ENCODE peak calls at places on chromosome 4, in four cellular contexts. I, B, U and S are unnamed samples.

GRCh38 chr4:92210906-92211305 is 92.9 kb upstream of the GRID2 start:
- DNase-seq in I (no peak), U (no peak), B (no peak), S (no peak)

GRCh38 chr4:100977746-100978397 is 369.5 kb downstream of the PPP3CA start:
- DNase-seq in U (no peak), B (no peak), I (no peak), S (no peak)

GRCh38 chr4:174697164-174697563 is 131.9 kb downstream of the GLRA3 start:
- DNase-seq in B (no peak), U (no peak), I (no peak), S (no peak)

GRCh38 chr4:74608151-74608949 is 163.4 kb downstream of the AREG start:
- DNase-seq in I (no peak), U (no peak), B (no peak), S (no peak)

GRCh38 chr4:7985891-7986441 is 46.3 kb upstream of the AFAP1 start:
- DNase-seq in I (no peak), U (no peak), B (peak; percentile 63), S (no peak)

GRCh38 chr4:36609631-36610030 is 328.2 kb downstream of the DTHD1 start:
- DNase-seq in I (no peak), B (no peak), U (no peak), S (no peak)

GRCh38 chr4:151955721-151956340 is 195.0 kb upstream of the GATB start:
- DNase-seq in I (no peak), B (no peak), U (no peak), S (no peak)

GRCh38 chr4:20353646-20354045 is 101.9 kb downstream of the SLIT2 start:
- DNase-seq in B (no peak), U (no peak), I (no peak), S (no peak)

GRCh38 chr4:33340168-33340567 is 2620.0 kb downstream of the PCDH7 start:
- DNase-seq in U (no peak), I (no peak), B (no peak), S (no peak)

GRCh38 chr4:158155656-158156356 is 17.0 kb downstream of the GASK1B start:
- DNase-seq in B (no peak), U (no peak), I (no peak), S (no peak)

GRCh38 chr4:102344520-102344954 is 745 bp downstream of the SLC39A8 start:
- DNase-seq in B (peak; percentile 94), U (no peak), I (peak; percentile 75), S (peak; percentile 51)

GRCh38 chr4:89538171-89538570 is 230.6 kb upstream of the GPRIN3 start:
- DNase-seq in U (no peak), I (no peak), B (no peak), S (no peak)

GRCh38 chr4:98601719-98602118 is 56.7 kb downstream of the TSPAN5 start:
- DNase-seq in U (no peak), B (no peak), I (no peak), S (no peak)

GRCh38 chr4:41158756-41159155 is 55.6 kb downstream of the APBB2 start:
- DNase-seq in U (no peak), B (no peak), I (no peak), S (no peak)

GRCh38 chr4:8641256-8641655 is 48.7 kb downstream of the CPZ start:
- DNase-seq in I (peak; percentile 44), B (peak; percentile 73), U (no peak), S (no peak)

GRCh38 chr4:137203601-137204000 is 328.7 kb downstream of the PCDH18 start:
- DNase-seq in I (no peak), U (no peak), B (no peak), S (no peak)

GRCh38 chr4:99402765-99403164 is 32.4 kb downstream of the ADH7 start:
- DNase-seq in B (no peak), I (no peak), U (no peak), S (no peak)

GRCh38 chr4:105836537-105836936 is 58.7 kb upstream of the NPNT start:
- DNase-seq in B (peak; percentile 33), U (no peak), I (no peak), S (no peak)

GRCh38 chr4:128350449-128351045 is 62.9 kb upstream of the PGRMC2 start:
- DNase-seq in I (no peak), B (peak; percentile 16), U (no peak), S (no peak)

GRCh38 chr4:21304061-21304541 is 603.8 kb downstream of the PACRGL start:
- DNase-seq in B (peak; percentile 77), U (peak; percentile 13), I (no peak), S (no peak)

GRCh38 chr4:52107745-52108144 is 56.6 kb downstream of the SPATA18 start:
- DNase-seq in U (no peak), I (no peak), B (no peak), S (no peak)

GRCh38 chr4:180217070-180217469 is 2026.1 kb upstream of the TENM3 start:
- DNase-seq in B (no peak), U (no peak), I (no peak), S (no peak)

GRCh38 chr4:82638479-82638878 is 76.7 kb upstream of the TMEM150C start:
- DNase-seq in U (no peak), I (no peak), B (no peak), S (no peak)

GRCh38 chr4:82293304-82293703 is 80.5 kb downstream of the HNRNPD start:
- DNase-seq in I (no peak), B (no peak), U (no peak), S (no peak)

GRCh38 chr4:102575369-102576129 is 74.4 kb downstream of the NFKB1 start:
- DNase-seq in B (no peak), I (no peak), U (no peak), S (no peak)

GRCh38 chr4:43680416-43680815 is 768.2 kb downstream of the KCTD8 start:
- DNase-seq in I (no peak), U (no peak), B (no peak), S (no peak)

GRCh38 chr4:80270321-80270720 is 3.9 kb downstream of the FGF5 start:
- DNase-seq in I (no peak), U (no peak), B (no peak), S (no peak)

GRCh38 chr4:185437809-185438208 is 12.0 kb upstream of the UFSP2 start:
- DNase-seq in U (no peak), I (no peak), B (no peak), S (no peak)

GRCh38 chr4:7620086-7620813 is 185.5 kb upstream of the PSAPL1 start:
- DNase-seq in B (no peak), U (no peak), I (no peak), S (no peak)

GRCh38 chr4:155510771-155511170 is 134.0 kb upstream of the MAP9 start:
- DNase-seq in U (no peak), I (no peak), B (no peak), S (no peak)

GRCh38 chr4:123401466-123402175 is 5.0 kb downstream of the SPRY1 start:
- DNase-seq in B (no peak), I (no peak), U (no peak), S (no peak)

GRCh38 chr4:1155314-1155713 is 17.1 kb downstream of the SPON2 start:
- DNase-seq in U (no peak), B (no peak), I (no peak), S (no peak)
- TF ChIP-seq POLR2AphosphoS5 in U (no peak), B (no peak), I (peak; percentile 29), S (no peak)

DNA sequence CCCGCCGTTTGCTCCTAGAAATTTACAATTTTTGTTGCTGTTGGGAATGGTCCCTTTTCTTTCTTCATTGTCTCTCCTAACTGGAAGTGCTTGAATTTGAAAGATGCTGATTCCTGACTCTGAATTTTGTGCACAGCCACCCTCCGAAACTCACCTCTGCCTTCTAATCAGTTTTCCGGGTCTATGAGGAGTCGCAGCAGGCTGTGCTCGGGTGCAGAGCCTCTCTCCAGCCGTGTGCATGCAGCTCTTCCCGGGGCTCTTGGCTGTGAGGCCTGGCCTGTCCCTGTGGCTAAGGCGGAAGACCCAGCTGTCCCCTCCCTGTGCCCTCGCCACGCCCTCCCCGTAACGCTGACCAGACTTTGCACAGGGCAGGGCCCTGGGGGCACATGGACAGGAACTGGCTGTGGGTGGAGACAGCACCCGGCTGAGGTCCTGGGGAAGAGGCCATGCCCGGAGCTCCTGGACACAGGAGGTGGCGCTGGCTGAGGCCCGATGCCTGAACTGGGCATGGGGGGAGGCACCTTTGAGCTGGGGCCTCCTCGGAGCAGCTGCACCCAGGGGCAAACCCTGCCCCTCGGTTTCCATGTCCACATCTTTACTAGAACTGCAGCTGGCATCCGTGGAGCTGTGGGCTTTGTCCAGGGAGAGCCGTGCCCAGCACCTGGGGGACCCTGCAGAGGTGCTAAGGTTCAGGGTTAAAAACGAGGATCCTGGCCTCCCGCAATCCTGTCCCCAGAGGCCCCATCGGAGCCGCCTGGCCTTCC is 32.6 kb upstream of the SPON2 start:
- DNase-seq in B (peak; percentile 66), U (no peak), I (peak; percentile 64), S (no peak)
- TF ChIP-seq POLR2A in B (no peak), U (no peak), I (peak; percentile 52), S (no peak)

DNA sequence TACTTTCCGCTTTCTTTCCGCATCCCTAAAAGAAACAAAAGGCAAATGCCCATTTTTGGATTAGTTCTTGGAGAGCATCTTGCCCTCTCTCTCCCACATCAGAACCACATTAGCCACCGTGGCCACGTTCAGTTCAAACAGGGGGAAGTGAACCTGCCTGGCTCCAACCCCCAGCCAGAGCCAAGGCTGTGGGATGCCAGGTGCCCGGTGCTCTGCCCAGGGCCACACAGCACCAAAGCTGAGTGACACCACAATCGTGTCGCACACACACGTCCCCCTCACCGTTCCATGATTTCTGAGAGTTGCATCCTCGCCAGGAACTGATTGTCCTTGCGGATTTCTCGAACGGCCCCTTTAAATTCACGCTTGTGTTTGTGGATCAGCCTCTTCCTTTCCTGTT is 24.3 kb downstream of the NOP14 start:
- DNase-seq in I (peak; percentile 63), B (no peak), U (no peak), S (no peak)
- TF ChIP-seq POLR2AphosphoS5 in I (no peak), B (no peak), U (no peak), S (no peak)

DNA sequence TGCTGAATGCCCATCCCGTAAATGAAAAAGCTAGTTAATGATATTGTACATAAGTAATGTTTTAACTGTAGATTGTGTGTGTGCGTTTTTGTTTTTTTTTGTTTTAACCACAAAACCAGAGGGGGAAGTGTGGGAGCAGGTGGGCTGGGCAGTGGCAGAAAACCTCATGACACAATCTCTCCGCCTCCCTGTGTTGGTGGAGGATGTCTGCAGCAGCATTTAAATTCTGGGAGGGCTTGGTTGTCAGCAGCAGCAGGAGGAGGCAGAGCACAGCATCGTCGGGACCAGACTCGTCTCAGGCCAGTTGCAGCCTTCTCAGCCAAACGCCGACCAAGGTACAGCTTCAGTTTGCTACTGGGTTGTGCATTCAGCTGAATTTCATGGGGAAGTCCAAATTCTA is at the start of gene SPP1:
- DNase-seq in I (no peak), U (peak; percentile 50), B (no peak), S (no peak)
- TF ChIP-seq POLR2A in I (no peak), U (no peak), B (no peak), S (no peak)

GRCh38 chr4:56435001-56435747 is at the start of gene PPAT:
- DNase-seq in U (peak; percentile 95), B (peak; percentile 100), I (peak; percentile 99), S (peak; percentile 88)
- TF ChIP-seq POLR2AphosphoS5 in U (peak; percentile 96), B (peak; percentile 30), I (peak; percentile 85), S (peak; percentile 90)

GRCh38 chr4:76253511-76253910 is 2.0 kb downstream of the FAM47E start:
- DNase-seq in B (no peak), U (no peak), I (no peak), S (no peak)

GRCh38 chr4:76256032-76256431 is 4.5 kb downstream of the FAM47E start:
- DNase-seq in U (no peak), I (no peak), B (no peak), S (no peak)

GRCh38 chr4:76252271-76252653 is 741 bp downstream of the FAM47E start:
- DNase-seq in I (no peak), B (no peak), U (no peak), S (no peak)

GRCh38 chr4:76250962-76251361 is 559 bp upstream of the FAM47E start:
- DNase-seq in I (no peak), B (no peak), U (no peak), S (no peak)

GRCh38 chr4:76251448-76252270 is at the start of gene FAM47E:
- DNase-seq in B (peak; percentile 94), I (peak; percentile 88), U (peak; percentile 60), S (peak; percentile 24)
- TF ChIP-seq POLR2A in B (peak; percentile 48), I (no peak), U (no peak), S (no peak)